ENCODE peak calls at places on chromosomes 2 and 18, in six cellular contexts. One of them, this sample, is unnamed.

GRCh38 chr2:145652992-145653545 is 1133.2 kb upstream of the ZEB2 start:
- DNase-seq in foreskin fibroblast: peak; percentile 93
- DNase-seq in GM12878: no peak
- DNase-seq in MV-4-11: peak; percentile 31
- DNase-seq in H9: no peak
- DNase-seq in omental fat pad: no peak
- DNase-seq in this sample: no peak

GRCh38 chr2:98123286-98123685 is 36.3 kb downstream of the VWA3B start:
- DNase-seq in GM12878: no peak
- DNase-seq in foreskin fibroblast: no peak
- DNase-seq in omental fat pad: no peak
- DNase-seq in H9: no peak
- DNase-seq in MV-4-11: peak; percentile 95
- DNase-seq in this sample: no peak

GRCh38 chr2:160085662-160086061 is 23.2 kb upstream of the PLA2R1 start:
- DNase-seq in GM12878: no peak
- DNase-seq in omental fat pad: no peak
- DNase-seq in MV-4-11: no peak
- DNase-seq in foreskin fibroblast: no peak
- DNase-seq in H9: no peak
- DNase-seq in this sample: no peak

GRCh38 chr2:141630531-141630930 is 500.3 kb downstream of the LRP1B start:
- DNase-seq in foreskin fibroblast: peak; percentile 45
- DNase-seq in GM12878: no peak
- DNase-seq in H9: no peak
- DNase-seq in MV-4-11: peak; percentile 40
- DNase-seq in omental fat pad: no peak
- DNase-seq in this sample: no peak

GRCh38 chr18:12657048-12657848 is 659 bp downstream of the SPIRE1 start:
- DNase-seq in H9: peak; percentile 34
- DNase-seq in MV-4-11: no peak
- DNase-seq in omental fat pad: no peak
- DNase-seq in GM12878: no peak
- DNase-seq in foreskin fibroblast: peak; percentile 71
- DNase-seq in this sample: peak; percentile 1

GRCh38 chr2:232049350-232049749 is 87.8 kb downstream of the DIS3L2 start:
- DNase-seq in GM12878: no peak
- DNase-seq in foreskin fibroblast: no peak
- DNase-seq in MV-4-11: no peak
- DNase-seq in H9: no peak
- DNase-seq in omental fat pad: no peak
- DNase-seq in this sample: no peak

GRCh38 chr18:6624729-6625308 is 104.7 kb upstream of the ARHGAP28 start:
- DNase-seq in foreskin fibroblast: peak; percentile 75
- DNase-seq in GM12878: no peak
- DNase-seq in MV-4-11: no peak
- DNase-seq in H9: no peak
- DNase-seq in omental fat pad: no peak
- DNase-seq in this sample: no peak

GRCh38 chr18:53457068-53457467 is 767.4 kb downstream of the MBD2 start:
- DNase-seq in foreskin fibroblast: peak; percentile 2
- DNase-seq in H9: no peak
- DNase-seq in GM12878: no peak
- DNase-seq in MV-4-11: no peak
- DNase-seq in omental fat pad: no peak
- DNase-seq in this sample: no peak

GRCh38 chr2:83342860-83343329 is 1116.2 kb downstream of the SUCLG1 start:
- DNase-seq in omental fat pad: no peak
- DNase-seq in GM12878: no peak
- DNase-seq in foreskin fibroblast: no peak
- DNase-seq in MV-4-11: no peak
- DNase-seq in H9: no peak
- DNase-seq in this sample: no peak

GRCh38 chr2:119387381-119388129 is 20.8 kb downstream of the DBI start:
- DNase-seq in foreskin fibroblast: peak; percentile 76
- DNase-seq in MV-4-11: peak; percentile 84
- DNase-seq in omental fat pad: peak; percentile 64
- DNase-seq in H9: no peak
- DNase-seq in GM12878: peak; percentile 59
- DNase-seq in this sample: peak; percentile 10

GRCh38 chr2:30338475-30338874 is 107.1 kb downstream of the LBH start:
- DNase-seq in H9: no peak
- DNase-seq in MV-4-11: no peak
- DNase-seq in foreskin fibroblast: no peak
- DNase-seq in omental fat pad: no peak
- DNase-seq in GM12878: no peak
- DNase-seq in this sample: no peak

This sample was measured in activated T-helper 9 cell treated with anti-CD3 and anti-CD28 coated beads, Interleukin-2, amount 50 U/mL, for 16 hours.